ENCODE peak calls at places on chromosomes 4 and X, in four cellular contexts. V is GM23248, N is astrocyte of the hippocampus, Y is HTR-8/SVneo. R is an unnamed sample.

GRCh38 chr4:89303177-89303576 is 4.4 kb downstream of the GPRIN3 start:
- DNase-seq in N (no peak), V (no peak), Y (no peak), R (no peak)

GRCh38 chrX:13520441-13520840 is 49.0 kb upstream of the EGFL6 start:
- DNase-seq in N (no peak), Y (no peak), V (no peak), R (no peak)

GRCh38 chr4:173426064-173426463 is 27.1 kb upstream of the SCRG1 start:
- DNase-seq in Y (no peak), N (no peak), V (no peak), R (no peak)

GRCh38 chr4:188971125-188971524 is 831.9 kb downstream of the TRIML1 start:
- DNase-seq in Y (peak; percentile 22), N (peak; percentile 30), V (peak; percentile 0), R (peak; percentile 49)

GRCh38 chrX:18899796-18900380 is 84.0 kb downstream of the PHKA2 start:
- DNase-seq in N (peak; percentile 41), Y (no peak), V (no peak), R (no peak)

GRCh38 chrX:675279-675886 is 44.8 kb downstream of the SHOX start:
- DNase-seq in Y (no peak), V (no peak), N (no peak), R (no peak)

GRCh38 chr4:8083086-8083825 is 75.4 kb downstream of the ABLIM2 start:
- DNase-seq in Y (no peak), N (no peak), V (no peak), R (no peak)

GRCh38 chrX:48913605-48914366 is 2.3 kb upstream of the SLC35A2 start:
- DNase-seq in V (no peak), Y (no peak), N (no peak), R (no peak)

GRCh38 chrX:24395775-24396174 is 35.3 kb downstream of the SUPT20HL1 start:
- DNase-seq in N (peak; percentile 88), Y (peak; percentile 75), V (peak; percentile 80), R (peak; percentile 67)

GRCh38 chr4:112173593-112174559 is 28.6 kb downstream of the FAM241A start:
- DNase-seq in N (no peak), Y (no peak), V (peak; percentile 61), R (peak; percentile 45)

GRCh38 chr4:184265566-184266351 is 48.1 kb upstream of the ENPP6 start:
- DNase-seq in V (peak; percentile 56), N (peak; percentile 52), Y (no peak), R (peak; percentile 19)

GRCh38 chr4:129345680-129346079 is 249.7 kb downstream of the C4orf33 start:
- DNase-seq in Y (no peak), N (no peak), V (no peak), R (no peak)

GRCh38 chr4:85496933-85497332 is 22.0 kb downstream of the ARHGAP24 start:
- DNase-seq in V (peak; percentile 91), N (peak; percentile 55), Y (no peak), R (peak; percentile 90)

GRCh38 chrX:155028192-155028591 is 1.5 kb downstream of the FUNDC2 start:
- DNase-seq in Y (no peak), V (no peak), N (peak; percentile 1), R (no peak)

GRCh38 chr4:153402366-153402765 is 57.9 kb downstream of the MND1 start:
- DNase-seq in N (peak; percentile 78), V (peak; percentile 29), Y (no peak), R (no peak)

GRCh38 chrX:88903989-88904718 is 157.1 kb downstream of the CPXCR1 start:
- DNase-seq in N (no peak), V (no peak), Y (no peak), R (no peak)

GRCh38 chr4:42361475-42361874 is 35.8 kb upstream of the SHISA3 start:
- DNase-seq in V (no peak), N (no peak), Y (no peak), R (no peak)

GRCh38 chr4:186724048-186724860 is 598 bp upstream of the FAT1 start:
- DNase-seq in V (peak; percentile 76), Y (peak; percentile 23), N (peak; percentile 82), R (peak; percentile 67)

GRCh38 chr4:89657931-89658700 is 178.8 kb downstream of the SNCA start:
- DNase-seq in Y (peak; percentile 1), N (peak; percentile 57), V (peak; percentile 57), R (peak; percentile 11)

GRCh38 chr4:158025131-158025530 is 147.7 kb downstream of the GASK1B start:
- DNase-seq in N (no peak), Y (peak; percentile 36), V (peak; percentile 53), R (peak; percentile 85)

GRCh38 chr4:168759321-168759720 is 250.7 kb downstream of the CBR4 start:
- DNase-seq in N (no peak), V (no peak), Y (no peak), R (no peak)

GRCh38 chr4:4831266-4831665 is 28.2 kb upstream of the MSX1 start:
- DNase-seq in N (no peak), V (no peak), Y (no peak), R (no peak)

GRCh38 chr4:158316264-158316663 is 106.0 kb downstream of the TMEM144 start:
- DNase-seq in V (peak; percentile 51), Y (no peak), N (peak; percentile 46), R (no peak)

GRCh38 chrX:4550018-4550417 is 836.6 kb upstream of the PRKX start:
- DNase-seq in N (no peak), Y (no peak), V (no peak), R (no peak)

GRCh38 chr4:83356899-83357661 is 22.4 kb upstream of the HPSE start:
- DNase-seq in V (peak; percentile 91), N (peak; percentile 94), Y (peak; percentile 35), R (peak; percentile 86)

GRCh38 chr4:89586318-89586717 is 250.6 kb downstream of the SNCA start:
- DNase-seq in Y (no peak), V (no peak), N (no peak), R (peak; percentile 1)

GRCh38 chr4:89952458-89952857 is 57.8 kb downstream of the MMRN1 start:
- DNase-seq in Y (no peak), N (no peak), V (no peak), R (no peak)

GRCh38 chrX:129980043-129980442 is 2.4 kb upstream of the BCORL1 start:
- DNase-seq in N (no peak), Y (no peak), V (peak; percentile 29), R (no peak)

GRCh38 chr4:38837849-38838248 is 18.8 kb downstream of the TLR6 start:
- DNase-seq in Y (no peak), V (peak; percentile 59), N (no peak), R (peak; percentile 65)

GRCh38 chr4:94500696-94501095 is 49.0 kb downstream of the PDLIM5 start:
- DNase-seq in Y (no peak), N (no peak), V (no peak), R (no peak)

GRCh38 chrX:56798866-56799864 is 70.1 kb downstream of the NBDY start:
- DNase-seq in V (no peak), N (no peak), Y (no peak), R (no peak)

GRCh38 chrX:8663325-8663724 is 68.6 kb downstream of the ANOS1 start:
- DNase-seq in N (peak; percentile 22), Y (no peak), V (no peak), R (no peak)

GRCh38 chrX:39559229-39559628 is 538.5 kb downstream of the BCOR start:
- DNase-seq in V (peak; percentile 63), Y (no peak), N (peak; percentile 48), R (peak; percentile 10)

GRCh38 chrX:37872303-37872655 is 24.9 kb upstream of the DYNLT3 start:
- DNase-seq in N (no peak), Y (no peak), V (no peak), R (no peak)

R was measured in RPMI7951.